ENCODE peak calls at places on chromosomes 5 and 9, in ten cellular contexts. U, E, S, G, I, O, Q, Z, T and C are unnamed samples.

GRCh38 chr5:153863941-153864340 is 174.8 kb downstream of the FAM114A2 start:
- DNase-seq in U (no peak), E (no peak), S (no peak), G (no peak), I (no peak), O (no peak), Q (no peak), Z (no peak), T (no peak), C (no peak)

GRCh38 chr5:36202521-36202961 is 39.2 kb downstream of the NADK2 start:
- DNase-seq in U (no peak), E (no peak), S (no peak), G (peak; percentile 14), I (no peak), O (no peak), Q (no peak), Z (peak; percentile 4), T (no peak), C (no peak)

GRCh38 chr9:37329576-37329975 is 92.9 kb upstream of the GRHPR start:
- DNase-seq in U (peak; percentile 9), E (no peak), S (peak; percentile 17), G (peak; percentile 16), I (peak; percentile 21), O (no peak), Q (no peak), Z (no peak), T (peak; percentile 14), C (no peak)

GRCh38 chr5:155624597-155625241 is 611.2 kb downstream of the KIF4B start:
- DNase-seq in U (no peak), E (no peak), S (no peak), G (no peak), I (no peak), O (no peak), Q (no peak), Z (no peak), T (no peak), C (no peak)

GRCh38 chr9:117784996-117785395 is 80.8 kb downstream of the TLR4 start:
- DNase-seq in U (no peak), E (no peak), S (no peak), G (no peak), I (no peak), O (no peak), Q (no peak), Z (no peak), T (no peak), C (no peak)

GRCh38 chr9:110255417-110256141 is 728 bp downstream of the TXN start:
- DNase-seq in U (peak; percentile 18), E (peak; percentile 70), S (no peak), G (peak; percentile 24), I (peak; percentile 44), O (peak; percentile 73), Q (peak; percentile 66), Z (no peak), T (peak; percentile 45), C (peak; percentile 28)

GRCh38 chr5:141782991-141783598 is 95.1 kb downstream of the PCDH1 start:
- DNase-seq in U (no peak), E (no peak), S (peak; percentile 25), G (no peak), I (no peak), O (no peak), Q (no peak), Z (no peak), T (no peak), C (no peak)

GRCh38 chr5:169860585-169860984 is 119.7 kb downstream of the INSYN2B start:
- DNase-seq in U (no peak), E (no peak), S (no peak), G (no peak), I (no peak), O (no peak), Q (no peak), Z (no peak), T (no peak), C (no peak)

GRCh38 chr5:173826921-173827350 is 61.2 kb upstream of the CPEB4 start:
- DNase-seq in U (no peak), E (no peak), S (no peak), G (no peak), I (no peak), O (no peak), Q (no peak), Z (no peak), T (no peak), C (no peak)

GRCh38 chr5:68406344-68406743 is 190.8 kb downstream of the PIK3R1 start:
- DNase-seq in U (no peak), E (no peak), S (no peak), G (no peak), I (no peak), O (no peak), Q (no peak), Z (no peak), T (no peak), C (no peak)